ENCODE peak calls at places on chromosomes 11 and 22, in eight cellular contexts. B is cardiac fibroblast; Y is cardiac muscle cell; D is naive thymus-derived CD4-positive, alpha-beta T cell; A is fibroblast of lung; M is AG04450; O is pancreas; R is adipocyte. C is an unnamed sample.

GRCh38 chr11:9187616-9188015 is 77.5 kb downstream of the DENND5A start:
- DNase-seq in B (no peak), Y (no peak), D (no peak), A (no peak), M (no peak), O (no peak), R (no peak), C (no peak)

GRCh38 chr11:14537134-14537599 is 17.0 kb upstream of the PSMA1 start:
- DNase-seq in B (peak), Y (peak), D (peak), A (peak), M (no peak), O (no peak), R (peak), C (peak)

GRCh38 chr11:76148941-76149613 is 57.2 kb downstream of the WNT11 start:
- DNase-seq in B (no peak), Y (no peak), D (no peak), A (no peak), M (no peak), O (no peak), R (no peak), C (no peak)

GRCh38 chr11:76175731-76176303 is 30.5 kb downstream of the WNT11 start:
- DNase-seq in B (no peak), Y (no peak), D (no peak), A (no peak), M (no peak), O (no peak), R (peak), C (no peak)

GRCh38 chr22:45090364-45090960 is 73.3 kb upstream of the NUP50 start:
- DNase-seq in B (peak), Y (peak), D (no peak), A (peak), M (no peak), O (no peak), R (peak), C (no peak)

GRCh38 chr22:38314992-38315800 is 2.0 kb downstream of the CSNK1E start:
- DNase-seq in B (no peak), Y (no peak), D (peak), A (peak), M (no peak), O (no peak), R (peak), C (no peak)

GRCh38 chr11:61293869-61294716 is 1.0 kb downstream of the VWCE start:
- DNase-seq in B (peak), Y (peak), D (peak), A (peak), M (no peak), O (peak), R (peak), C (no peak)

GRCh38 chr11:2591805-2592204 is 108.0 kb downstream of the KCNQ1OT1 start:
- DNase-seq in B (no peak), Y (no peak), D (no peak), A (no peak), M (no peak), O (peak), R (no peak), C (no peak)

GRCh38 chr22:47190276-47190956 is 428.0 kb downstream of the TBC1D22A start:
- DNase-seq in B (no peak), Y (no peak), D (no peak), A (no peak), M (no peak), O (peak), R (no peak), C (no peak)

GRCh38 chr22:37340331-37341262 is 58.3 kb downstream of the CYTH4 start:
- DNase-seq in B (no peak), Y (no peak), D (no peak), A (no peak), M (no peak), O (no peak), R (no peak), C (no peak)

GRCh38 chr11:67585911-67586310 is 2.3 kb downstream of the GSTP1 start:
- DNase-seq in B (no peak), Y (no peak), D (no peak), A (no peak), M (no peak), O (no peak), R (no peak), C (no peak)

GRCh38 chr11:67584205-67584880 is 731 bp downstream of the GSTP1 start:
- DNase-seq in B (peak), Y (peak), D (no peak), A (peak), M (no peak), O (peak), R (peak), C (no peak)

GRCh38 chr11:67586568-67587250 is 3.1 kb downstream of the GSTP1 start:
- DNase-seq in B (no peak), Y (no peak), D (no peak), A (no peak), M (no peak), O (no peak), R (no peak), C (no peak)

GRCh38 chr11:67583319-67584204 is at the start of gene GSTP1:
- DNase-seq in B (peak), Y (peak), D (peak), A (peak), M (peak), O (peak), R (peak), C (peak)

GRCh38 chr11:67584881-67585873 is 1.6 kb downstream of the GSTP1 start:
- DNase-seq in B (no peak), Y (no peak), D (no peak), A (no peak), M (no peak), O (no peak), R (no peak), C (no peak)
- H3K4me3 ChIP-seq in B (peak), Y (peak), D (no peak), A (peak), M (peak), O (peak), R (peak), C (peak)

GRCh38 chr11:127108838-127109237 is 108.3 kb upstream of the KIRREL3 start:
- DNase-seq in B (no peak), Y (no peak), D (no peak), A (no peak), M (no peak), O (no peak), R (no peak), C (no peak)

GRCh38 chr11:127106938-127107337 is 106.4 kb upstream of the KIRREL3 start:
- DNase-seq in B (no peak), Y (no peak), D (no peak), A (no peak), M (no peak), O (no peak), R (no peak), C (no peak)

GRCh38 chr11:127106142-127106541 is 105.6 kb upstream of the KIRREL3 start:
- DNase-seq in B (no peak), Y (peak), D (no peak), A (no peak), M (no peak), O (no peak), R (peak), C (no peak)

GRCh38 chr11:127110542-127110941 is 110.0 kb upstream of the KIRREL3 start:
- DNase-seq in B (no peak), Y (no peak), D (no peak), A (no peak), M (no peak), O (no peak), R (no peak), C (no peak)

GRCh38 chr11:127109796-127110195 is 109.2 kb upstream of the KIRREL3 start:
- DNase-seq in B (no peak), Y (no peak), D (no peak), A (no peak), M (no peak), O (no peak), R (no peak), C (no peak)
- H3K4me3 ChIP-seq in B (no peak), Y (no peak), D (no peak), A (no peak), M (no peak), O (no peak), R (no peak), C (no peak)

GRCh38 chr22:31218565-31219262 is 6.6 kb downstream of the LIMK2 start:
- DNase-seq in B (no peak), Y (no peak), D (no peak), A (no peak), M (no peak), O (no peak), R (no peak), C (no peak)
- H3K4me3 ChIP-seq in B (no peak), Y (no peak), D (no peak), A (no peak), M (no peak), O (no peak), R (no peak), C (no peak)

DNA sequence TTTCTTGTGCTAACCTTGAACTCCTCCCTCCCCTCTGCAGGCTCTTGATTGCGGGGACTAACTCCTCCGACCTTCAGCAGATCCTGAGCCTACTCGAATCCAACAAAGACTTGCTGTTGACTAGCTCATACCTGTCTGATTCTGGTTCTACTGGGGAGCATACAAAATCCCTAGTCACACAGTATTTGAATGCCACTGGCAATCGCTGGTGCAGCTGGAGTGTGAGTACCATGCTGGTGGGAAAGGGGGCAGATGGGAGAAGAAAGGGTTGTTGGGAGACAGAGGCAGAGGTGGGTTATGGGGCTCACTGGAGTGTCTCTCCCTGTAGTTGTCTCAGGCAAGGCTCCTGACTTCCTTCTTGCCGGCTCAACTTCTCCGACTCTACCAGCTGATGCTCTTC is 4.4 kb downstream of the SLC3A2 start:
- DNase-seq in B (no peak), Y (no peak), D (no peak), A (no peak), M (no peak), O (no peak), R (no peak), C (no peak)
- H3K4me3 ChIP-seq in B (no peak), Y (no peak), D (no peak), A (no peak), M (peak), O (no peak), R (peak), C (no peak)

GRCh38 chr11:118939948-118940598 is 14.3 kb upstream of the BCL9L start:
- DNase-seq in B (no peak), Y (no peak), D (peak), A (no peak), M (no peak), O (no peak), R (no peak), C (peak)
- H3K4me3 ChIP-seq in B (no peak), Y (no peak), D (peak), A (no peak), M (no peak), O (no peak), R (no peak), C (no peak)

GRCh38 chr11:72680624-72681158 is 6.5 kb upstream of the PDE2A start:
- DNase-seq in B (no peak), Y (no peak), D (no peak), A (no peak), M (no peak), O (no peak), R (no peak), C (no peak)

GRCh38 chr11:72684236-72684912 is 10.2 kb upstream of the PDE2A start:
- DNase-seq in B (peak), Y (peak), D (peak), A (peak), M (no peak), O (no peak), R (peak), C (no peak)

GRCh38 chr11:72681226-72682153 is 7.3 kb upstream of the PDE2A start:
- DNase-seq in B (no peak), Y (no peak), D (no peak), A (no peak), M (no peak), O (no peak), R (no peak), C (no peak)

GRCh38 chr11:72683782-72684200 is 9.6 kb upstream of the PDE2A start:
- DNase-seq in B (peak), Y (peak), D (peak), A (peak), M (no peak), O (peak), R (peak), C (no peak)

GRCh38 chr11:72682238-72682872 is 8.1 kb upstream of the PDE2A start:
- DNase-seq in B (no peak), Y (no peak), D (no peak), A (no peak), M (no peak), O (no peak), R (no peak), C (no peak)
- H3K4me3 ChIP-seq in B (no peak), Y (no peak), D (no peak), A (no peak), M (no peak), O (no peak), R (no peak), C (no peak)

GRCh38 chr11:63668396-63668795 is 2.8 kb downstream of the ATL3 start:
- DNase-seq in B (no peak), Y (no peak), D (no peak), A (no peak), M (no peak), O (no peak), R (no peak), C (no peak)
- H3K4me3 ChIP-seq in B (no peak), Y (no peak), D (no peak), A (peak), M (peak), O (no peak), R (peak), C (no peak)

GRCh38 chr11:74568028-74568427 is 24.4 kb upstream of the POLD3 start:
- DNase-seq in B (no peak), Y (no peak), D (no peak), A (no peak), M (no peak), O (no peak), R (no peak), C (no peak)
- H3K4me3 ChIP-seq in B (no peak), Y (no peak), D (no peak), A (no peak), M (no peak), O (no peak), R (no peak), C (no peak)